ENCODE peak calls at places on chromosome 4, in four cellular contexts. O is stomach, U is aorta, H is IMR-90. D is an unnamed sample.

GRCh38 chr4:8834681-8835220 is 36.9 kb downstream of the HMX1 start:
- DNase-seq in H (no peak), U (peak; percentile 51), O (no peak), D (no peak)

GRCh38 chr4:76733380-76733779 is 164.6 kb downstream of the SOWAHB start:
- DNase-seq in H (no peak), U (no peak), O (peak; percentile 73), D (no peak)

GRCh38 chr4:141307241-141307689 is 86.6 kb downstream of the ZNF330 start:
- DNase-seq in H (peak; percentile 68), U (no peak), O (peak; percentile 37), D (peak; percentile 45)

GRCh38 chr4:118749347-118749988 is 64.3 kb downstream of the METTL14 start:
- DNase-seq in H (no peak), U (no peak), O (no peak), D (no peak)

GRCh38 chr4:7890635-7891393 is 48.8 kb downstream of the AFAP1 start:
- DNase-seq in U (no peak), O (no peak), H (peak; percentile 92), D (no peak)

GRCh38 chr4:81565137-81565870 is 93.6 kb upstream of the RASGEF1B start:
- DNase-seq in O (peak; percentile 81), U (peak; percentile 90), H (no peak), D (peak; percentile 85)

GRCh38 chr4:848307-848691 is 22.4 kb upstream of the CPLX1 start:
- DNase-seq in H (no peak), U (no peak), O (no peak), D (no peak)

GRCh38 chr4:110270492-110271197 is 72.2 kb upstream of the ELOVL6 start:
- DNase-seq in H (peak; percentile 67), O (no peak), U (no peak), D (no peak)

GRCh38 chr4:48247142-48247877 is 22.3 kb downstream of the TEC start:
- DNase-seq in U (no peak), H (peak; percentile 46), O (no peak), D (no peak)

GRCh38 chr4:101155859-101156430 is 191.4 kb downstream of the PPP3CA start:
- DNase-seq in H (no peak), O (no peak), U (no peak), D (no peak)

GRCh38 chr4:90572996-90573395 is 445.8 kb downstream of the CCSER1 start:
- DNase-seq in O (no peak), U (no peak), H (no peak), D (no peak)

GRCh38 chr4:10083861-10084641 is 32.5 kb downstream of the WDR1 start:
- DNase-seq in H (no peak), O (peak; percentile 24), U (peak; percentile 61), D (no peak)

GRCh38 chr4:40254961-40255721 is 58.3 kb downstream of the RHOH start:
- DNase-seq in U (no peak), H (peak; percentile 48), O (no peak), D (no peak)

GRCh38 chr4:76066546-76066945 is 8.0 kb upstream of the ART3 start:
- DNase-seq in U (no peak), H (no peak), O (no peak), D (no peak)

GRCh38 chr4:127533028-127533700 is 99.6 kb upstream of the INTU start:
- DNase-seq in O (peak; percentile 83), U (no peak), H (peak; percentile 17), D (peak; percentile 24)

GRCh38 chr4:11470709-11471441 is 42.2 kb upstream of the HS3ST1 start:
- DNase-seq in U (no peak), H (no peak), O (no peak), D (no peak)

GRCh38 chr4:125316391-125316780 is 1.6 kb downstream of the FAT4 start:
- DNase-seq in H (no peak), U (peak; percentile 81), O (peak; percentile 41), D (peak; percentile 26)
- H3K4me3 ChIP-seq in H (peak overlapping the region; percentile 57), U (peak overlapping the region; percentile 72), O (peak overlapping the region; percentile 80), D (peak overlapping the region; percentile 62)

GRCh38 chr4:42152507-42153504 is at the start of gene BEND4:
- DNase-seq in O (no peak), U (no peak), H (no peak), D (peak; percentile 26)

GRCh38 chr4:42149004-42149403 is 3.5 kb downstream of the BEND4 start:
- DNase-seq in O (no peak), H (no peak), U (no peak), D (no peak)

GRCh38 chr4:42151568-42152506 is 618 bp downstream of the BEND4 start:
- DNase-seq in H (no peak), U (no peak), O (peak; percentile 30), D (peak; percentile 26)

GRCh38 chr4:42148453-42148852 is 4.0 kb downstream of the BEND4 start:
- DNase-seq in U (no peak), H (no peak), O (no peak), D (no peak)

GRCh38 chr4:42150653-42151567 is 1.5 kb downstream of the BEND4 start:
- DNase-seq in O (no peak), U (no peak), H (no peak), D (peak; percentile 19)
- H3K4me3 ChIP-seq in O (peak overlapping the region; percentile 58), U (peak overlapping the region; percentile 33), H (no peak overlapping the region), D (peak overlapping the region; percentile 39)

GRCh38 chr4:138790993-138791392 is 224.6 kb upstream of the NOCT start:
- DNase-seq in H (no peak), U (no peak), O (no peak), D (no peak)

GRCh38 chr4:138788857-138789256 is 226.7 kb upstream of the NOCT start:
- DNase-seq in O (no peak), H (no peak), U (no peak), D (no peak)

GRCh38 chr4:138789796-138790195 is 225.8 kb upstream of the NOCT start:
- DNase-seq in U (no peak), O (no peak), H (no peak), D (no peak)
- H3K4me3 ChIP-seq in U (no peak overlapping the region), O (no peak overlapping the region), H (no peak overlapping the region), D (no peak overlapping the region)

DNA sequence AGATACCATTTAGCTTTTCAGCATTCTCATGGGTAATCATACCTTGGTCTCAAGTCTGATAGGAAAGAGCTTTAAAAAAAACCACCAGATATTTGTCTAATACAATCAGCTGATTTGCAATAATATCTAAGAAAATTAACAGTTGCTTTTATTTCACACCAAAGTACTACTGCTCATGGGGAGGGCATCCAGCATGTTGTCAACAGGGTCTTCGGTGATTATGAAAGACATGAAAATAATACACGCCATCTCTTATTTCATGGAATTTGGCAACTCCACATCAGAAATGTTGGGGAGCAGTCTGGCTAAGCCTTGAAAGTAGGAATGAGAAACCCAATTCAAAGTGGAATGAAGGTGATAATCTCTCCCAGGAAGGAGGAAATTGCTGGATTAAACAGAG is 3.0 kb downstream of the ASB5 start:
- DNase-seq in U (no peak), O (no peak), H (no peak), D (no peak)
- H3K4me3 ChIP-seq in U (no peak overlapping the region), O (no peak overlapping the region), H (no peak overlapping the region), D (no peak overlapping the region)

DNA sequence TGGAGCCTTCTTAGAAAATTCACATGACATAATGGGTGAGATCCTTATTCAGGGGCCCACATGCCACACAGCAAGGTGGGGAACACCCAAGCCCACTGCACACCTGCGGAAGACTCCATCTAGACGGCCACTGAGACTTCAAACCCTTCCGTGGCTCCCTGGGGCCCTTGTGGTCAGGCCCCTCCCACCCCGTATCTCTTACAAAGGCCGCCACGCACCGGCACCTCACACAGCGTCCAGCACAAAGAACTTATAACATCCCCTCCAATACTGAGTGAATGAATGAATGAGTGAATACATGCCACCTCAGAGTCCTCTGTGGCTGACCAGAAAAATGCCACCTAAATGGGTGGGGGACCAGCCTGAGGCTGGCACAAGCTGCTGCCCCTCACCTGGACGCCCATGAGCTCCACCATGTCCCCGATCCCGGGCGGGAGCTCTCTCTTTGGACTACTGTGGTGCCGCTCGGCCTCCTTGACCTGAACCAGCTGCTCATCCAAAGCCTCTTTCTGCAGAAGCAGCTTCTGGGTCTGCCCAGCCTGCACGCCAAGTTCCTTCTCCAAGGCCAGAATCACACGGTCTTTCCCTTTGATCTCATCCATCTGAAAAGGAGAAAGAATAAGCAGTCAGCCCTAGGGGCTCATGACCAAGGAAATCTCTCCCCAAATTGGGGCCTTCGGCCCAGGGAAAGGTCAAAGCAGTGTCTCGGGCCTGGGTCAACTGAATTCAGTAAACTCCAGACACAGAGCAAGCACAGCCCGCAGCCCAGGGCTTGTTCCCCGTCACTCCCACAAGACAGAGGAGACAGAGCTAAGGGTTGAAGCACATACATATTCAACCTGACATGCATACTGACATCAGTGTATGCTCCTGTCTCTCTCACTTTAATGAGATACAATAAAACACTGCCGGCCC is 67.1 kb upstream of the C4orf50 start:
- DNase-seq in O (no peak), H (no peak), U (no peak), D (no peak)
- H3K4me3 ChIP-seq in O (no peak overlapping the region), H (no peak overlapping the region), U (no peak overlapping the region), D (no peak overlapping the region)

GRCh38 chr4:152773322-152773721 is 6.2 kb downstream of the TIGD4 start:
- DNase-seq in H (no peak), U (no peak), O (no peak), D (no peak)
- H3K4me3 ChIP-seq in H (no peak overlapping the region), U (no peak overlapping the region), O (no peak overlapping the region), D (no peak overlapping the region)